ENCODE peak calls at places on chromosome 13, in seven cellular contexts. A is cardiac muscle cell; O is transverse colon; L is neural progenitor cell; C is heart right ventricle; B is thoracic aorta; S is CD8-positive, alpha-beta T cell. U is an unnamed sample. For H3K4me1, the result is how much of the 10 kb centered on the place peaks cover.

GRCh38 chr13:109745702-109746101 is 40.7 kb downstream of the IRS2 start:
- DNase-seq in A (no peak), O (no peak), L (no peak), C (no peak), B (no peak), S (no peak), U (no peak)

GRCh38 chr13:32720026-32720425 is 133.8 kb downstream of the PDS5B start:
- DNase-seq in A (peak), O (no peak), L (no peak), C (no peak), B (no peak), S (no peak), U (no peak)

GRCh38 chr13:42333613-42334328 is 61.8 kb downstream of the AKAP11 start:
- DNase-seq in A (peak), O (no peak), L (peak), C (no peak), B (no peak), S (no peak), U (no peak)

GRCh38 chr13:70339738-70340137 is 231.5 kb upstream of the KLHL1 start:
- DNase-seq in A (no peak), O (no peak), L (peak), C (no peak), B (no peak), S (no peak), U (no peak)

GRCh38 chr13:95948646-95949045 is 104.6 kb downstream of the UGGT2 start:
- DNase-seq in A (peak), O (no peak), L (no peak), C (no peak), B (no peak), S (no peak), U (no peak)

GRCh38 chr13:52707375-52707774 is 32.2 kb downstream of the CNMD start:
- DNase-seq in A (peak), O (no peak), L (no peak), C (no peak), B (no peak), S (no peak), U (no peak)

GRCh38 chr13:112132142-112132541 is 65.2 kb downstream of the SOX1 start:
- DNase-seq in A (no peak), O (no peak), L (no peak), C (no peak), B (no peak), S (no peak), U (no peak)

GRCh38 chr13:42709276-42709675 is 72.1 kb upstream of the FAM216B start:
- DNase-seq in A (no peak), O (no peak), L (no peak), C (no peak), B (no peak), S (no peak), U (no peak)

GRCh38 chr13:91154954-91155353 is 192.5 kb upstream of the MIR17HG start:
- DNase-seq in A (no peak), O (no peak), L (no peak), C (no peak), B (no peak), S (no peak), U (no peak)

GRCh38 chr13:43331676-43332075 is 308.3 kb downstream of the DNAJC15 start:
- DNase-seq in A (peak), O (no peak), L (peak), C (no peak), B (no peak), S (no peak), U (no peak)

GRCh38 chr13:22311734-22312404 is 641.0 kb downstream of the FGF9 start:
- DNase-seq in A (no peak), O (no peak), L (no peak), C (peak), B (no peak), S (no peak), U (peak)

GRCh38 chr13:65985632-65986031 is 1244.5 kb downstream of the PCDH9 start:
- DNase-seq in A (no peak), O (no peak), L (peak), C (no peak), B (no peak), S (no peak), U (no peak)

GRCh38 chr13:81551036-81551435 is 1210.1 kb upstream of the SPRY2 start:
- DNase-seq in A (no peak), O (no peak), L (no peak), C (no peak), B (no peak), S (no peak), U (no peak)

GRCh38 chr13:40974460-40975407 is 44.4 kb downstream of the ELF1 start:
- DNase-seq in A (peak), O (peak), L (peak), C (no peak), B (no peak), S (no peak), U (no peak)

GRCh38 chr13:27791146-27791900 is 960 bp upstream of the GSX1 start:
- DNase-seq in A (no peak), O (no peak), L (no peak), C (no peak), B (no peak), S (no peak), U (no peak)

GRCh38 chr13:113782472-113782871 is 23.4 kb downstream of the TMEM255B start:
- DNase-seq in A (no peak), O (no peak), L (no peak), C (no peak), B (no peak), S (no peak), U (no peak)

GRCh38 chr13:108987488-108987887 is 358.1 kb downstream of the MYO16 start:
- DNase-seq in A (peak), O (no peak), L (no peak), C (no peak), B (no peak), S (no peak), U (no peak)

GRCh38 chr13:113427562-113428468 is 25.5 kb downstream of the ADPRHL1 start:
- DNase-seq in A (peak), O (no peak), L (peak), C (no peak), B (no peak), S (no peak), U (no peak)

GRCh38 chr13:30593001-30593400 is 24.7 kb upstream of the USPL1 start:
- DNase-seq in A (no peak), O (no peak), L (no peak), C (no peak), B (no peak), S (no peak), U (no peak)

GRCh38 chr13:40352385-40352778 is 314.1 kb downstream of the FOXO1 start:
- DNase-seq in A (peak), O (no peak), L (no peak), C (peak), B (peak), S (no peak), U (no peak)

GRCh38 chr13:85333511-85333910 is 465.7 kb downstream of the SLITRK6 start:
- DNase-seq in A (no peak), O (no peak), L (no peak), C (no peak), B (no peak), S (no peak), U (no peak)

DNA sequence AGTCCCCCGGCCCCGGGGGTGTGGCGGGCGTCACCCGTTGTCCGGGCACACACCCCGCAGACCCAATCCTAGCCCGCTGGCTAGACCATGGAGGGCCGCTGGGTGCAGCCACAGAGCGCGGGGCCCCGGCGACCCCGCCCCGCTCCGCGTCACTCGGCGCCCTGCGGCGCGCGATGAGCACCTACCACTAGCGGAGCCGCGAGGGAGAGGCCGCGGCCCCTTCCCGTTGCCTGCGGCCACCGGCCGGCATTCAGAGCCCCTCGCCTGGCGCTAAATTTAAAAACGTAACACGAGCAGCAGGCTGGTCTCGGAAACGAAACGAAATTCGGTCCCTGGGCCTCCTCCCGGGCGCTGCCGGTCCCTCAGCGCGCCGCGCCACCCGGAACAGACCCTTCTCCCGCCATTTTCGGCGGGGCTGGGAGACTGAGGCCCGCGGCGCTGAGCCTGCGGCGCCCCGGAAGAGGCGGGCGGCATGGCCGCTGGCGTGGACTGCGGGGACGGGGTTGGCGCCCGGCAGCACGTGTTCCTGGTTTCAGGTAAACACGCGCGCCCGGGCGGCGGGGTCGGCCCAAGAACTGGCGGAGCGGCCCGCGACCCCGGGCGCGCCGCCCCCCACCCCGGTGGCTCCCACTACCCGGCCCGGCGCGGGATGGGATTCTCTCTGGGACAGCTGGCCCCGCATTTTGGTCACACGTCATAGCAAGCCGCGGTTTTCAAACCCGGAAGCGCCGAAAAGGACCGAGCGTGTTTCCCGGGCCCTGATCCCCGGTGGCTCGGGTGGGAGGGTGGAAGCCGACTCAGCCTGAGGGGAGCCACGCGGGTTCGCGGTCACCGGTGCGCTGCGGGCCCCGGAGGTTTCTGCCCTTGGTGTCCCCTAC is at the start of gene RNASEH2B:
- DNase-seq in A (peak), O (peak), L (peak), C (peak), B (peak), S (peak), U (peak)
- H3K4me1 ChIP-seq in A (under half), O (under half), L (under half), C (half or more), B (under half), S (under half), U (under half)

DNA sequence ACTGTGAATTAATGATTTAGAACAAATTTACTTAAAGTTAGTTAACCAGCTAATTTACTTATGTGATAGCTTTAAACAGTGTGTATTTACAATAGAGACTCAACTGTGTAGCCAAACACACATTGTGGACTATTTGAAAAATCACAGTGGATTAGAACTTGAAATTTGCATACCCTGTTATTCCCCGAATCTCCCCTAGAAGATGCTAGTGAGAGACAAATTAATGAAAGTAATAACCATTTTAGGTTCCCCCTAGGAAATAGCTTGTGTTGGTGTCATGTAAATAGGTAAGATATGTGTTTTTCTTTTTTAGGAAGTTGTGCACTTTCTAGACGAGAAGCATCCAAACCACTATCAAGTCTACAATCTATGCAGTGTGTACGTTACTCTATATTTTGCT is 98.5 kb downstream of the C1QTNF9 start:
- DNase-seq in A (no peak), O (no peak), L (no peak), C (no peak), B (no peak), S (no peak), U (no peak)
- TF ChIP-seq CTCF in A (peak), O (no peak), L (peak), C (no peak), B (no peak), S (no peak), U (no peak)

GRCh38 chr13:80047406-80047805 is 293.5 kb downstream of the SPRY2 start:
- DNase-seq in A (peak), O (no peak), L (no peak), C (no peak), B (no peak), S (no peak), U (no peak)

GRCh38 chr13:80052286-80052685 is 288.6 kb downstream of the SPRY2 start:
- DNase-seq in A (no peak), O (no peak), L (no peak), C (no peak), B (no peak), S (no peak), U (no peak)

GRCh38 chr13:80048802-80049201 is 292.1 kb downstream of the SPRY2 start:
- DNase-seq in A (peak), O (peak), L (peak), C (peak), B (peak), S (no peak), U (peak)

GRCh38 chr13:80048030-80048429 is 292.9 kb downstream of the SPRY2 start:
- DNase-seq in A (no peak), O (no peak), L (no peak), C (no peak), B (no peak), S (no peak), U (no peak)

DNA sequence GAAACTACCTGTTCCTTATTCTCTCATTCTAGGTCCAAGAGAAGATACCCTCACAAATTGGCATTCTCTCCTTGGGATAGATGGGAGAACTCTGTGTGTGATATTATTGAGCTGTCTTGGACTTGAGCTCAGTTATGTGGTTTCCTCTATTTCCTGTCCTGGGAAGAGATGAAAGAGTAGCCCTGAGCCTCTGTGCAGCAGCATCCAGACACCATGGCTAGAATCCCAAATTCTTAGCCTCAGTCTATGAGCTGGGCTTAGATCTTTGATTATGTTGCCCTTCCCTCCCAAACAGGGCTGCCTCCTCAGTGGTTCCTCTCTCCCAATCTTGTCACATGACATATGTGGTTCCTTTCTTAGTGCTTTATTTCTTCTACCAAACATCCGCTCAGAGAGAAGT is 290.7 kb downstream of the SPRY2 start:
- DNase-seq in A (peak), O (no peak), L (no peak), C (no peak), B (no peak), S (no peak), U (no peak)
- H3K4me1 ChIP-seq in A (under half), O (under half), L (under half), C (under half), B (under half), S (under half), U (under half)

GRCh38 chr13:74773263-74773662 is 639.1 kb upstream of the KLF12 start:
- DNase-seq in A (no peak), O (no peak), L (no peak), C (no peak), B (no peak), S (no peak), U (no peak)

GRCh38 chr13:74774252-74774651 is 640.0 kb upstream of the KLF12 start:
- DNase-seq in A (peak), O (no peak), L (no peak), C (no peak), B (no peak), S (no peak), U (no peak)

GRCh38 chr13:74778087-74778486 is 643.9 kb upstream of the KLF12 start:
- DNase-seq in A (no peak), O (no peak), L (no peak), C (no peak), B (no peak), S (no peak), U (no peak)

GRCh38 chr13:74778946-74779345 is 644.7 kb upstream of the KLF12 start:
- DNase-seq in A (no peak), O (no peak), L (no peak), C (no peak), B (no peak), S (no peak), U (no peak)
- TF ChIP-seq CTCF in A (no peak), O (no peak), L (no peak), C (no peak), B (no peak), S (no peak), U (no peak)